ENCODE peak calls at places on chromosomes 5 and 9, in four cellular contexts. I, M, K and B are unnamed samples.
A peak's percentile ranks its signal among the peaks of the same experiment; 100 is the strongest.

GRCh38 chr9:87109851-87110250 is 162.5 kb upstream of the GAS1 start:
- DNase-seq in M (no peak), I (no peak), K (no peak), B (no peak)

GRCh38 chr9:37667706-37668672 is 17.2 kb downstream of the FRMPD1 start:
- DNase-seq in K (no peak), I (no peak), M (no peak), B (no peak)

GRCh38 chr9:98795970-98796363 is 388 bp downstream of the ANKS6 start:
- DNase-seq in K (no peak), I (no peak), M (peak; percentile 77), B (no peak)

GRCh38 chr9:127569819-127570401 is 42.2 kb upstream of the STXBP1 start:
- DNase-seq in M (no peak), K (no peak), I (no peak), B (peak; percentile 73)

GRCh38 chr5:124544366-124545055 is 201.9 kb downstream of the ZNF608 start:
- DNase-seq in I (no peak), M (no peak), K (no peak), B (no peak)

GRCh38 chr5:109876941-109877669 is 187.4 kb downstream of the MAN2A1 start:
- DNase-seq in K (no peak), I (no peak), M (no peak), B (no peak)

GRCh38 chr9:4572184-4572826 is 82.0 kb downstream of the SLC1A1 start:
- DNase-seq in K (no peak), I (no peak), M (no peak), B (no peak)

GRCh38 chr5:136249678-136250266 is 56.8 kb upstream of the SMIM32 start:
- DNase-seq in I (no peak), M (peak; percentile 76), K (no peak), B (no peak)

GRCh38 chr5:35012365-35012764 is 35.4 kb downstream of the AGXT2 start:
- DNase-seq in K (no peak), M (no peak), I (no peak), B (no peak)

GRCh38 chr5:172805018-172805683 is 28.9 kb upstream of the ERGIC1 start:
- DNase-seq in K (no peak), I (no peak), M (no peak), B (no peak)

GRCh38 chr9:133477992-133478850 is 678 bp downstream of the SLC2A6 start:
- DNase-seq in M (peak; percentile 54), K (no peak), I (no peak), B (no peak)

GRCh38 chr9:69195681-69196080 is 21.6 kb downstream of the TJP2 start:
- DNase-seq in I (no peak), K (no peak), M (no peak), B (no peak)
- H3K4me1 ChIP-seq in I (peaks cover 22% of the 10 kb centered on the region), K (peaks cover 5% of the 10 kb centered on the region), M (peaks cover 36% of the 10 kb centered on the region), B (peaks cover 43% of the 10 kb centered on the region)

GRCh38 chr9:97682242-97682641 is 14.9 kb downstream of the XPA start:
- DNase-seq in M (no peak), I (no peak), K (no peak), B (no peak)
- H3K4me1 ChIP-seq in M (no peaks in the 10 kb centered on the region), I (peaks cover 7% of the 10 kb centered on the region), K (no peaks in the 10 kb centered on the region), B (no peaks in the 10 kb centered on the region)

DNA sequence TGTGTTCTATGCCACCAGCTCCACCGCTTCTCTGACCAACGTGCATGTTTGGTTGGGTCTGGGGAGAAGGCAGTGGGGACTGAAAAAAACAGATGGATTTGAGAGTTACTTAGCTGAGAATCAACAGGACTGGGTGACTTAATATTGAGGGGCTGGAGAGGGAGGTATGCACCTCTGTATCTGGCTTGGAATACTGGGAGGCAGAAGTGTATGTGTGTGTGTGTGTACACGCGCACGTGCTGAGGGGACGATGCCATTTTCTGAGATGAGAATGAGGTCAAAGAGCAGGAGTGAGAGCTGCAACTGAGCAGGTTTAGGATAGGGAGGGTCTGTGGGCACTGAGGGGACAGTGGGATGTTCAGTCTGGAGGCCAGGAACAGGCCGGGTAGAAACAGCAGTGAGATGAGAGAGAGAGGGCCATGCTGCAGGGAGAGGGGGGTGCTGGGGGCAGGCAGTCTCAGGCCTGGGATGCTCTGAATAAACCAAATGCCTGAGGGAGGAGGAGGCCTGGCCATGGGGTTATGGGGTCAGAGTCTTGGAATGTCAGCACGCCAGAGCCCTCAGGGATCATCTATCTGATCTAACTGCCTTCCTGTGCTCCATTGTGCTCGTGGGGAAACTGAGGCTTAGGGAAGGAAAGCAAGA is 14.0 kb downstream of the PDGFRB start:
- DNase-seq in M (no peak), I (no peak), K (no peak), B (no peak)
- H3K4me1 ChIP-seq in M (peaks cover 71% of the 10 kb centered on the region), I (peaks cover 100% of the 10 kb centered on the region), K (peaks cover 75% of the 10 kb centered on the region), B (peaks cover 43% of the 10 kb centered on the region)

GRCh38 chr5:143890475-143890874 is 78.5 kb downstream of the HMHB1 start:
- DNase-seq in K (no peak), I (no peak), M (no peak), B (no peak)
- H3K4me1 ChIP-seq in K (no peaks in the 10 kb centered on the region), I (peaks cover 29% of the 10 kb centered on the region), M (no peaks in the 10 kb centered on the region), B (peaks cover 13% of the 10 kb centered on the region)

DNA sequence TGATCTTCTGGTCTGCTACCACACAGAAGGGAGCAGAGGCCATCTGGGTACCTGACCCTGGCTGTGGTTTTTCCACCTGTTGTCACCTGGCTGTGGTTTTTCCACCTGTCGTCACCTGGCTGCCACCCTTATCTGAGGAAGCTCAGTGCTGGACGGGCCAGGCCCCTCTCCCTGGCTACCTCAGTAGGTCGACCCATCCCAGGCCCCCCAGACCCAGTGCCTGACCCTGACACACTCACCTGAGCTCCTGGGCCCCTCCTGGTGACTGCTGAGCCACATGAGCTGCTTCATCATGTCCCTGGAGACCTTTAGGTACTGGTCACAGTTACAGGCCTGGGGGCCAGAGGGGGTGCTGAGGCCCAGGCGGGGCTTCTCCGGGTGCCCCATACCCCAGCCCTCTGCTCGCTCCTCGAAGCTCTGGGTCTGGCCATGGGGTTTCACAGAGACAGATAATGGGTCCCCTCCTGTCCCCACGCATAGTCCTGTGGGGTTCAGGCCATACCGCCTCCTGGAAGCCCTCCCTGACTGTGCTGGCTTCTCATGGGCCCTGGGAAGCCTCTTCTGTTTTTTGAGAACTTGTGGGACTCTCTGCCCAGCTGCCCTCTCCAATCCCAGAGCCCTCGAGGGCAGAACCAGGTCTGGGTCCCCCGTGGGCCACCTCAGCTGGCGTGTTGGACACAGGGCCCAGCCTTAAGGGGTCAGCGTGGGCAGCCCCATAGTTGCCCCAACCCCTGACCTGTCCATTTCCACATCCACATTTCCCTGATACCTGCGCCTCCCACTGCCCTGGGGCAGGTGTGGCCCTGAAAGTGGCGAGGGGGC is 7.5 kb upstream of the NRARP start:
- DNase-seq in K (no peak), I (no peak), M (no peak), B (peak; percentile 18)
- H3K4me1 ChIP-seq in K (peaks cover 66% of the 10 kb centered on the region), I (peaks cover 19% of the 10 kb centered on the region), M (peaks cover 34% of the 10 kb centered on the region), B (peaks cover 30% of the 10 kb centered on the region)

GRCh38 chr5:154215931-154216330 is 25.4 kb downstream of the GALNT10 start:
- DNase-seq in M (no peak), K (no peak), I (no peak), B (no peak)
- H3K4me1 ChIP-seq in M (peaks cover under 1% of the 10 kb centered on the region), K (peaks cover 22% of the 10 kb centered on the region), I (peaks cover 29% of the 10 kb centered on the region), B (peaks cover 3% of the 10 kb centered on the region)

GRCh38 chr5:95815143-95815729 is 7.3 kb downstream of the GLRX start:
- DNase-seq in K (no peak), M (no peak), I (no peak), B (no peak)
- H3K4me1 ChIP-seq in K (peaks cover 18% of the 10 kb centered on the region), M (peaks cover 68% of the 10 kb centered on the region), I (peaks cover 36% of the 10 kb centered on the region), B (peaks cover 66% of the 10 kb centered on the region)

GRCh38 chr9:129886226-129887174 is 51.2 kb downstream of the USP20 start:
- DNase-seq in K (no peak), I (no peak), M (peak; percentile 65), B (peak; percentile 39)
- H3K4me1 ChIP-seq in K (peaks cover 41% of the 10 kb centered on the region), I (peaks cover 44% of the 10 kb centered on the region), M (peaks cover 36% of the 10 kb centered on the region), B (peaks cover 64% of the 10 kb centered on the region)